ENCODE peak calls at places on chromosomes 12 and 14, in six cellular contexts. S is K562, F is SK-N-SH, H is H1, R is GM12878, W is HepG2. O is an unnamed sample.

GRCh38 chr14:68824517-68825347 is 31.9 kb upstream of the ZFP36L1 start:
- DNase-seq in S (peak; percentile 81), F (peak; percentile 86), H (peak; percentile 97), R (no peak), W (peak; percentile 80), O (peak; percentile 38)

GRCh38 chr12:22312336-22312735 is 22.2 kb downstream of the ST8SIA1 start:
- DNase-seq in S (no peak), F (no peak), H (no peak), R (no peak), W (peak; percentile 5), O (no peak)

GRCh38 chr12:57130941-57131340 is 2.7 kb downstream of the LRP1 start:
- DNase-seq in S (no peak), F (no peak), H (no peak), R (no peak), W (peak; percentile 73), O (no peak)

GRCh38 chr14:63752449-63753169 is 24.7 kb upstream of the SGPP1 start:
- DNase-seq in S (no peak), F (no peak), H (no peak), R (no peak), W (peak; percentile 12), O (peak; percentile 28)

GRCh38 chr14:32201816-32202467 is at the start of gene RNU6-7:
- DNase-seq in S (no peak), F (peak; percentile 33), H (peak; percentile 52), R (no peak), W (peak; percentile 61), O (no peak)

GRCh38 chr14:49623941-49624806 is 3.6 kb downstream of the MGAT2 start:
- DNase-seq in S (no peak), F (no peak), H (no peak), R (no peak), W (no peak), O (no peak)

GRCh38 chr14:53613404-53614253 is 343.0 kb downstream of the BMP4 start:
- DNase-seq in S (no peak), F (no peak), H (no peak), R (peak; percentile 98), W (peak; percentile 100), O (no peak)

GRCh38 chr12:115763982-115764621 is 513.4 kb downstream of the MED13L start:
- DNase-seq in S (peak; percentile 16), F (no peak), H (no peak), R (no peak), W (peak; percentile 59), O (no peak)

GRCh38 chr14:67554341-67554740 is 21.3 kb downstream of the PLEKHH1 start:
- DNase-seq in S (no peak), F (no peak), H (no peak), R (no peak), W (no peak), O (no peak)

GRCh38 chr14:68266998-68267397 is 447.4 kb downstream of the RAD51B start:
- DNase-seq in S (no peak), F (no peak), H (no peak), R (peak; percentile 70), W (no peak), O (no peak)

GRCh38 chr14:50533806-50534205 is 1.4 kb upstream of the MAP4K5 start:
- DNase-seq in S (no peak), F (no peak), H (no peak), R (no peak), W (no peak), O (no peak)

GRCh38 chr14:69880851-69881250 is 1.6 kb downstream of the SMOC1 start:
- DNase-seq in S (no peak), F (peak; percentile 46), H (peak; percentile 36), R (no peak), W (no peak), O (no peak)

GRCh38 chr12:104285740-104286537 is 17.6 kb upstream of the EID3 start:
- DNase-seq in S (no peak), F (no peak), H (no peak), R (no peak), W (no peak), O (no peak)

GRCh38 chr14:81991998-81992397 is 458.3 kb upstream of the SEL1L start:
- DNase-seq in S (no peak), F (no peak), H (no peak), R (no peak), W (no peak), O (no peak)

GRCh38 chr12:5328669-5329068 is 103.2 kb upstream of the NTF3 start:
- DNase-seq in S (no peak), F (no peak), H (no peak), R (no peak), W (no peak), O (no peak)

GRCh38 chr12:4850857-4851380 is 58.8 kb upstream of the KCNA1 start:
- DNase-seq in S (no peak), F (no peak), H (no peak), R (no peak), W (no peak), O (no peak)

GRCh38 chr12:4545195-4545594 is 6.5 kb downstream of the RAD51AP1 start:
- DNase-seq in S (no peak), F (no peak), H (no peak), R (no peak), W (no peak), O (no peak)

GRCh38 chr12:74984631-74985030 is 225.0 kb downstream of the KCNC2 start:
- DNase-seq in S (no peak), F (no peak), H (no peak), R (no peak), W (no peak), O (no peak)

GRCh38 chr14:21796912-21797311 is 123.3 kb upstream of the OR4E1 start:
- DNase-seq in S (no peak), F (no peak), H (no peak), R (no peak), W (no peak), O (no peak)

GRCh38 chr12:39426636-39427245 is 16.2 kb downstream of the KIF21A start:
- DNase-seq in S (no peak), F (no peak), H (no peak), R (no peak), W (no peak), O (no peak)

GRCh38 chr12:124422570-124423523 is 128.0 kb downstream of the RFLNA start:
- DNase-seq in S (peak; percentile 95), F (peak; percentile 97), H (no peak), R (no peak), W (peak; percentile 58), O (no peak)

GRCh38 chr14:31270196-31270772 is 62.7 kb upstream of the HECTD1 start:
- DNase-seq in S (peak; percentile 16), F (no peak), H (peak; percentile 51), R (no peak), W (peak; percentile 77), O (no peak)

GRCh38 chr12:106018286-106018685 is 120.5 kb downstream of the NUAK1 start:
- DNase-seq in S (no peak), F (no peak), H (no peak), R (no peak), W (no peak), O (no peak)

DNA sequence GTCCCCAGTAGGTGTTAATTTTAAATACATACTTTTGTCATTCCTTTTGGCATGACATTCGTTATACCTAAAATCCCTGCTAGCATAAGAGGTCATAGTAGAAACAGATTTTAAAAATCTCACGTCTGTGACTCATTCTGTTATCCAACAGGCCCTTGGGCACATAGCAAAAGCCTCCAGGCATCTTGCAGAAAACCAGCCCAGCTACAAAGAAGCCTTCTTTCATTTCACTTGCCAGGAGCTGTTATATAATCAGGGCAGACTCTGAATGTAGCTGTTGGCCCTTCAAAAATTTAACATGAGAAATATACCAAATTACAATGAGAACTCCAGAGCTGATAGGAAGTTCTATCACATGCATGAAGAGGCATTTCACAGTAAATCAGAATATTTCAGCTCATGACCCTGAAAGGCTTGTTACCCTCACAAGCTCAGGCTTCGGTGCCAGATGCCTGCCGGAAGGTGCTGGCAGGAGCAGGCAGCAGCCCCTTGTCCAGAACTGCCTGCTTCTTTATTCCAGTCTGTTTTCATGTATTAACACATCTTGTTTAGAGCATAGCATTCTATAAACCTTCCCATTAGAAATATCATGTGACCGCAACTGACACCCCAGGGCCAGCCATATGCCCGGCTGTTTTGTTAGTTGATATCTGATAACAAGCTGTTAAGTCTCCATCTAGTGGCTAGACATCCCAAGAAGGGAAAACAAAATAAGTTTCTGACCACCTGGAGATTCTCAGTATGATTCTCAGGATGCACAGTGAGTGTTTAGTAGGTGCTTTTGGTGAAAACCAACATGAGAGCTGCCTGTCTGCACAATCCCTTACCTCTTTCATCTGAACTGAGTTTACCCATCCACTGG is 17.8 kb downstream of the E2F7 start:
- DNase-seq in S (no peak), F (no peak), H (no peak), R (no peak), W (no peak), O (no peak)
- TF ChIP-seq CTCF in S (no peak), F (peak; percentile 29), H (no peak), R (no peak), W (no peak), O (no peak)

DNA sequence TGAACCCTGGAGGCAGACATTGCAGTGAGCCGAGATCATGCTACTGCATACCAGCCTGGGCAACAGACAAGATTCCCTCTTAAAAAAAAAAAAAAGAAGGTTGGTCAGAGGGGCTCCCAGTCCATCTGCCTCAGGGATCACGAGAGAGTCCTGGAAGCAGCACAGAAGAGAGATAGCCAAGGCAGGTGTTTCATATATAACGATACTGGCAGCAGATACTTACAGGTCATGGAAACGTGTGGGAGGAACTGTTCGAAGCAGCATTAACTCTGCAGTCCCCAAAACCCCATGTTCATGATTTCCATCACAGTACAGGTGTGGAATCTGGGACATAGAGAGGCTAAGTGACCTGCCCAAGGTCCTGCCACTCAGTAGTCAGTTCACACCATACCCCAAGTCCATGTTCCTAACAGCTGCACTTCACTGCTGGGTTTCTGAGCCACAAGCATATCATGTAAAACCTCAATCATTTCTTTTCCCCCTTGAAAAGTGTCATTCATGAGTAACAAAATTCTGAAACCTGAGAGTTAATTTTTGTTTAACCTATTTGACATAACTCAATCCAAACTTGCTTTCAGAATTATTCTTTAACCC is 16.7 kb downstream of the CDK2AP1 start:
- DNase-seq in S (no peak), F (no peak), H (no peak), R (no peak), W (no peak), O (no peak)
- TF ChIP-seq GABPA in S (no peak), F (no peak), H (no peak), R (no peak), W (no peak), O (no peak)

GRCh38 chr14:73662439-73663056 is 17.8 kb downstream of the DNAL1 start:
- DNase-seq in S (peak; percentile 33), F (peak; percentile 15), H (no peak), R (no peak), W (peak; percentile 60), O (no peak)
- TF ChIP-seq CTCF in S (peak; percentile 41), F (peak; percentile 73), H (no peak), R (no peak), W (peak; percentile 41), O (no peak)

GRCh38 chr12:98671459-98671858 is 26.4 kb downstream of the APAF1 start:
- DNase-seq in S (no peak), F (no peak), H (no peak), R (no peak), W (no peak), O (no peak)
- TF ChIP-seq GABPA in S (no peak), F (no peak), H (no peak), R (no peak), W (no peak), O (no peak)

GRCh38 chr14:99188721-99189120 is 83.3 kb downstream of the BCL11B start:
- DNase-seq in S (peak; percentile 12), F (peak; percentile 49), H (peak; percentile 90), R (no peak), W (no peak), O (no peak)
- TF ChIP-seq CTCF in S (no peak), F (peak; percentile 26), H (peak; percentile 75), R (no peak), W (no peak), O (no peak)